ENCODE peak calls at places on chromosome 13, in six cellular contexts. I, X, U, Y, T and J are unnamed samples.

GRCh38 chr13:74573654-74574053 is 439.4 kb upstream of the KLF12 start:
- DNase-seq in I (peak), X (no peak), U (no peak), Y (peak), T (no peak), J (no peak)

GRCh38 chr13:65555973-65556372 is 1674.2 kb downstream of the PCDH9 start:
- DNase-seq in I (no peak), X (no peak), U (no peak), Y (no peak), T (no peak), J (no peak)

GRCh38 chr13:80000679-80001509 is 340.0 kb downstream of the SPRY2 start:
- DNase-seq in I (no peak), X (no peak), U (no peak), Y (no peak), T (no peak), J (no peak)

GRCh38 chr13:59532405-59532804 is 631.3 kb downstream of the DIAPH3 start:
- DNase-seq in I (no peak), X (no peak), U (no peak), Y (no peak), T (peak), J (no peak)

GRCh38 chr13:50866817-50867640 is 23.5 kb upstream of the DLEU7 start:
- DNase-seq in I (no peak), X (no peak), U (no peak), Y (no peak), T (no peak), J (no peak)

GRCh38 chr13:107271226-107271625 is 703.3 kb upstream of the ARGLU1 start:
- DNase-seq in I (peak), X (no peak), U (peak), Y (peak), T (no peak), J (peak)

GRCh38 chr13:29849071-29849541 is 1.3 kb downstream of the UBL3 start:
- DNase-seq in I (no peak), X (no peak), U (peak), Y (no peak), T (peak), J (peak)

GRCh38 chr13:51311271-51311670 is 28.2 kb upstream of the SERPINE3 start:
- DNase-seq in I (no peak), X (no peak), U (no peak), Y (no peak), T (no peak), J (no peak)

GRCh38 chr13:61414686-61415664 is 674 bp downstream of the PCDH20 start:
- DNase-seq in I (peak), X (peak), U (no peak), Y (peak), T (no peak), J (peak)

GRCh38 chr13:51770681-51771417 is 33.1 kb downstream of the DHRS12 start:
- DNase-seq in I (no peak), X (no peak), U (no peak), Y (no peak), T (no peak), J (no peak)

GRCh38 chr13:101730420-101731000 is 278.0 kb downstream of the ITGBL1 start:
- DNase-seq in I (no peak), X (no peak), U (no peak), Y (no peak), T (no peak), J (no peak)

GRCh38 chr13:94708031-94708571 is 4.2 kb downstream of the SOX21 start:
- DNase-seq in I (peak), X (peak), U (no peak), Y (peak), T (no peak), J (no peak)

GRCh38 chr13:42970824-42971669 is 21.0 kb downstream of the EPSTI1 start:
- DNase-seq in I (peak), X (peak), U (peak), Y (peak), T (peak), J (peak)

GRCh38 chr13:76398426-76398825 is 487.8 kb downstream of the KCTD12 start:
- DNase-seq in I (no peak), X (no peak), U (peak), Y (no peak), T (no peak), J (no peak)

GRCh38 chr13:26882731-26883130 is 122.1 kb upstream of the GPR12 start:
- DNase-seq in I (no peak), X (no peak), U (no peak), Y (no peak), T (no peak), J (no peak)

GRCh38 chr13:104522235-104523072 is 1456.2 kb upstream of the SLC10A2 start:
- DNase-seq in I (no peak), X (no peak), U (no peak), Y (no peak), T (no peak), J (no peak)

GRCh38 chr13:54210397-54211050 is 1181.9 kb downstream of the OLFM4 start:
- DNase-seq in I (no peak), X (no peak), U (no peak), Y (no peak), T (peak), J (no peak)

GRCh38 chr13:97116754-97117153 is 105.4 kb upstream of the MBNL2 start:
- DNase-seq in I (no peak), X (no peak), U (peak), Y (no peak), T (peak), J (peak)

GRCh38 chr13:73090116-73090811 is 31.5 kb downstream of the KLF5 start:
- DNase-seq in I (peak), X (no peak), U (peak), Y (no peak), T (peak), J (peak)

GRCh38 chr13:51614350-51614786 is 30.1 kb downstream of the WDFY2 start:
- DNase-seq in I (no peak), X (no peak), U (no peak), Y (no peak), T (peak), J (no peak)

GRCh38 chr13:62631614-62632013 is 1216.0 kb upstream of the PCDH20 start:
- DNase-seq in I (no peak), X (no peak), U (peak), Y (no peak), T (peak), J (no peak)

GRCh38 chr13:78876915-78877549 is 218.1 kb upstream of the OBI1 start:
- DNase-seq in I (no peak), X (no peak), U (no peak), Y (no peak), T (no peak), J (no peak)

GRCh38 chr13:79393564-79394249 is 12.3 kb downstream of the RBM26 start:
- DNase-seq in I (no peak), X (no peak), U (no peak), Y (no peak), T (peak), J (no peak)

GRCh38 chr13:105655046-105655445 is 880.4 kb downstream of the EFNB2 start:
- DNase-seq in I (no peak), X (no peak), U (peak), Y (no peak), T (peak), J (peak)

GRCh38 chr13:99883805-99884204 is 87.8 kb downstream of the ZIC5 start:
- DNase-seq in I (no peak), X (no peak), U (no peak), Y (peak), T (no peak), J (no peak)

GRCh38 chr13:99196466-99197256 is 4.0 kb upstream of the UBAC2 start:
- DNase-seq in I (no peak), X (no peak), U (no peak), Y (no peak), T (peak), J (no peak)

GRCh38 chr13:57624565-57625435 is 6.7 kb upstream of the PCDH17 start:
- DNase-seq in I (peak), X (peak), U (peak), Y (no peak), T (peak), J (peak)

GRCh38 chr13:98824376-98825160 is 72.1 kb upstream of the SLC15A1 start:
- DNase-seq in I (no peak), X (no peak), U (peak), Y (no peak), T (no peak), J (no peak)

GRCh38 chr13:43475135-43475534 is 311.6 kb downstream of the ENOX1 start:
- DNase-seq in I (no peak), X (no peak), U (no peak), Y (no peak), T (no peak), J (no peak)

GRCh38 chr13:75175575-75175974 is 306.4 kb downstream of the TBC1D4 start:
- DNase-seq in I (no peak), X (no peak), U (peak), Y (no peak), T (no peak), J (no peak)

GRCh38 chr13:99398916-99399622 is 91.9 kb upstream of the GPR183 start:
- DNase-seq in I (no peak), X (no peak), U (no peak), Y (no peak), T (no peak), J (no peak)

GRCh38 chr13:95073826-95074345 is 227.4 kb downstream of the ABCC4 start:
- DNase-seq in I (no peak), X (no peak), U (no peak), Y (no peak), T (no peak), J (no peak)

GRCh38 chr13:32150794-32151193 is 119.2 kb downstream of the FRY start:
- DNase-seq in I (no peak), X (no peak), U (peak), Y (no peak), T (no peak), J (no peak)
- H3K14ac ChIP-seq in I (no peak), X (no peak), U (no peak), Y (no peak), T (no peak), J (no peak)

GRCh38 chr13:23622991-23623390 is 52.8 kb downstream of the TNFRSF19 start:
- DNase-seq in I (no peak), X (no peak), U (no peak), Y (no peak), T (no peak), J (no peak)

GRCh38 chr13:23620211-23620610 is 50.0 kb downstream of the TNFRSF19 start:
- DNase-seq in I (no peak), X (no peak), U (no peak), Y (no peak), T (no peak), J (no peak)

GRCh38 chr13:23619073-23619855 is 49.1 kb downstream of the TNFRSF19 start:
- DNase-seq in I (no peak), X (no peak), U (no peak), Y (no peak), T (no peak), J (no peak)

GRCh38 chr13:23620613-23621315 is 50.6 kb downstream of the TNFRSF19 start:
- DNase-seq in I (no peak), X (no peak), U (no peak), Y (no peak), T (no peak), J (no peak)

DNA sequence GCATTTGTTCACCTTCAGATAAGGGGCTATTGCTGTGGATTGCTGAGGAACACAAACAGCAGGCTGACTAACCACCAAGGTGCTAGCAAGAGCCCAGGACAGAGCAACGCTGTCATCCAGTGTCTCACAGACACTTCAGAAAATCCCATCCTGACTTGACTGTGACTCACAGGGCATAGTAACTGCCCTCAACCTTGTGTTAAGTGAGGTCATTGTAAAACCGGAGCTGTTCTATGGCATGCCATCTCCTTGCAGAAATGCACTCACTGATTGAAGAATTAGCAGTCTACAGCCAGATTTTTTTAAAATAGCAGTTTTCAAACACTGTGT is 51.1 kb downstream of the TNFRSF19 start:
- DNase-seq in I (no peak), X (no peak), U (peak), Y (no peak), T (peak), J (peak)
- H3K14ac ChIP-seq in I (no peak), X (no peak), U (peak), Y (no peak), T (no peak), J (no peak)

GRCh38 chr13:47747901-47748300 is 253.2 kb downstream of the SUCLA2 start:
- DNase-seq in I (peak), X (no peak), U (no peak), Y (no peak), T (no peak), J (no peak)
- H3K14ac ChIP-seq in I (no peak), X (peak), U (no peak), Y (no peak), T (no peak), J (no peak)

GRCh38 chr13:102814025-102814607 is 15.2 kb downstream of the BIVM start:
- DNase-seq in I (no peak), X (no peak), U (no peak), Y (no peak), T (no peak), J (no peak)
- H3K14ac ChIP-seq in I (no peak), X (no peak), U (peak), Y (no peak), T (no peak), J (no peak)

DNA sequence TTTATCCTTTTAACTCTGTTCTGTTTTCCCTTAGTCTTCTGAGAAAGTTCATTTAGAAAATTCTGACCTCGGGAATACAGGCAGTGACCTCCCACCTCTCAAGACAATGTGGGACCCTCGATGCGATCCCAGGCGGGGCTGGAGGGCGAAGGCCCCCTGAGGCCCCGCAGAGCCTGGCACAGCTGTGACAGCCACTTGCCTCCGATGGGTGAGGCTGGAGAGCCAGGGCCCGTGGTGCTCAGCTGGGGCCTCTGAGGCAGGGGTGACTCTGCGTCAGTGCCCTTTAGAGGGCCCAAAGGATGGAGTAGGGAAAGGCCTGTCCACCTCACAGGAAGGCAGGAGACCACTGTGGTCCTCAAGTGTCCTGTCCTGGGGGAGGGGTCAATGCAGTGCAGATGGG is 10.3 kb downstream of the GJA3 start:
- DNase-seq in I (no peak), X (no peak), U (no peak), Y (peak), T (no peak), J (no peak)
- H3K14ac ChIP-seq in I (no peak), X (no peak), U (no peak), Y (no peak), T (no peak), J (no peak)

DNA sequence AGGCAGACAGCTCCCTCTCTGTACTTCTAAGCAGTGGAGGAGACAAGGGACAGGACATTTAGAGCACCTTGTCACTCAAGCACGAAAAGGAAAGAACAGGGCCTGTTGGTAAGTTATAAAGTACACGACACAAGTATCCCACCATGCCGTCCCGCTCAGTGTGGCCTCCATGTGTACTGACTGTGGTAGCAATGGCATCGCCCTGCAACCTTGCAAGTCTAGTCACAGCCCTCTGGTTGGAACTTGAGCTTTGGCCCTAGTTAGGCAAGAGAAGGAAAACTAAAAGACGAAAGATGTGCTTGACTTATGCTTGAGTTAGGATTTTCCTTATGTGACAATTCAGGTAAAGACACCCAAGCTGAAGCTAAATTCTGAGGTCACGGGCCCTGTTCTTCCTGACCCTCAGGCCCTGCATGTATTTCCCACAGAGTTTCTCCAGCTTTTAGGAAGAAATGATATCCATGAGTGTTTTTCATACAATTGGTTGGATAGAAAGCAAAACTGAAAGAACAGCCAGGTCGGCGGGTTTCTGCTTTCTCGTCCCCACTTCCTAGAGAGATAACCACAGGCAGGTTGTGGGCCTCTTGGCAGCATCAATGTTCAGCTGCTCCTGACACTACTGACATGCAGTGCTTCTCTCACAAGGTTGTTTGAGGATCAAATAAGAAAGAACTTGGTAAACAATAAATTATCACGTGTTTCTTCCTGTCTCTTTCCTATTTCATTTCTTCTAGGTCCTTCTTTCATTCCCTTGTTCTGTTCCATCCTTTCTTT is 216.3 kb downstream of the IRS2 start:
- DNase-seq in I (no peak), X (no peak), U (no peak), Y (no peak), T (no peak), J (no peak)
- H3K14ac ChIP-seq in I (no peak), X (no peak), U (no peak), Y (no peak), T (no peak), J (no peak)

DNA sequence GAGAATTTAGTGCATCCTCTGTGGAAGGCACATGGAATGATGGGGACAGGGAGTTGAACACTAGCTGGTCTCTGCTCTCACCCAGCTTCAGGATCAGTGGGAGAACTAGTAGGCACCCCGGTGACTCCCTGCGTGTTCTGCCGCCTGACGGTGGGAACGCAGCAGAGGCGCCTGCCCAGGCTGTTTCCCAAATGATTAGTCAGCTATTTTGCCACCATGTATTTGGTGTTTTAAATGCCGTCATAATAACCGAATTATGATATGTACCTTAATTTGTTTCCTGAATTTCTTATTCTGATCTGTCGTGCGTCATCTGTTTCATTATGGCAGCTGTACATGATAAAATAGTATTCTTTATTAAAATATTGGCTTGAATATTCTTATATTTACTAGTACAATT is 115.9 kb upstream of the GJB6 start:
- DNase-seq in I (no peak), X (no peak), U (no peak), Y (no peak), T (no peak), J (no peak)
- H3K14ac ChIP-seq in I (no peak), X (no peak), U (no peak), Y (no peak), T (no peak), J (no peak)

GRCh38 chr13:113879017-113879416 is 15.1 kb upstream of the GAS6 start:
- DNase-seq in I (no peak), X (no peak), U (no peak), Y (no peak), T (no peak), J (no peak)
- H3K14ac ChIP-seq in I (no peak), X (no peak), U (no peak), Y (no peak), T (no peak), J (no peak)

DNA sequence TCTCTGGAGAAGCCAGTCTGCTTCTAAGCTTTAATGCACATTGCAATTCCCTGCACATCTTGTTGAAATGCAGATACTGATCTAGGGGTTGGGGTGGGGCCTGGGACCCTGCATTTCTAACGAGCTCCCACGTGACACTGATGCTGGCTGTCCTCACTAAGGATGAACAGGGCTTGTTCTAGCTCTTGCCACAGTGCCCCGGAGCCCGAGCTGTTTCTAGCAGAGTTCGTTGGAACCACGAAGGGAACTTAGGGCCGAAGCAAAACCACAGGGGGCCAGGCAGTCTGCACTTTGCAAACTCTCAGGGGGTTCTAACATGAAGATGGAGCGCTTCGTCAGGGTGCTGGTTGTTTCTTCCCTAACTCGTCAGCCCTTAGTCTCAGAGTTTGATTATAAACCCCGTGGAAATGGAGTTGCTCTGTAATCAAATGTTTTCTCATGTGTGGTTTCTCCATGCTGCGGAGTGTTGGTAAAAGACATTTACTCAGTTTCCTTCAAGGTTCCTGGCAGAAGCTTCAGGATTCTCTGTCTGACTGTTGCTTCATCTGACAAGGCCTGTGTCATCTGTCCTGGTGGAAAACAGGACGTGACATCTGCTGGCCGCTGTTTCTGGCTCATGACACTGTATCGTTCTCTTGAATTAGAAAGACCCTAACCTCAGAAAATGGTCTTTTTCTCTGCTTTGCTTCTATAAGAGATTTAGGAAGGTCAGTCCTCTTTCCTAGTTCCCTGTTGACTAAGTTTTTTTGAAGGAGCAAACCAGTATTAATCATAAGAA is 221.5 kb downstream of the TEX29 start:
- DNase-seq in I (no peak), X (no peak), U (no peak), Y (no peak), T (no peak), J (no peak)
- H3K14ac ChIP-seq in I (no peak), X (no peak), U (no peak), Y (no peak), T (no peak), J (no peak)

DNA sequence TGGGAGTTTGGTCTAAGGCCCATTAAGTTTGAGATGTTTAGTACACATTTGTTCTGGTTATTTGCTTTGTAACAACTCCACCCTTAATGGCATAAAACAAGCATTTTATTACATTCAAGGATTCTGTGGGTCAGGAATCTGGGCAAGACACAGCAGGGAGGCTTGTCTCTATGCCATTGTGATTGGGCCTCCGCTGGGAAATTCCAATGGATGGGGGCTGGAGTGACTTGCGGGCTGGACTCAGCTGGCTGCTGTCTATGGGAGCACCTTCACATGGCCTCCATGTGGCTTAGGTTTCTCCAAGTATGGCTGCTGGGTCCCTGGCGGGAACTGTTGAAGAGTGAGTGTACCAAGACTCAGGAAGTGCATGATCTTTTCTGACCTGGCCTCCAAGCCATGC is 159.0 kb downstream of the PAN3 start:
- DNase-seq in I (peak), X (no peak), U (no peak), Y (no peak), T (no peak), J (no peak)
- H3K14ac ChIP-seq in I (no peak), X (no peak), U (no peak), Y (no peak), T (no peak), J (no peak)